ENCODE peak calls at places on chromosomes 2 and 18, in nine cellular contexts. Y is glutamatergic neuron; H is cortex of kidney; I is AG09309; N is CD4-positive, alpha-beta memory T cell; K is stromal cell of bone marrow; Q is Kasumi-1; R is body of pancreas; V is GM04503. G is an unnamed sample.

GRCh38 chr2:95158891-95159619 is 593 bp downstream of the ZNF514 start:
- DNase-seq in Y (peak; percentile 65), H (no peak), I (no peak), N (no peak), K (no peak), Q (peak; percentile 2), R (peak; percentile 53), V (no peak), G (peak; percentile 52)

GRCh38 chr2:216594081-216594480 is 39.1 kb upstream of the IGFBP2 start:
- DNase-seq in Y (no peak), H (no peak), I (no peak), N (no peak), K (no peak), Q (no peak), R (no peak), V (no peak), G (no peak)

GRCh38 chr2:101788995-101789970 is 91.8 kb downstream of the MAP4K4 start:
- DNase-seq in Y (no peak), H (no peak), I (no peak), N (no peak), K (no peak), Q (no peak), R (no peak), V (no peak), G (peak; percentile 38)

GRCh38 chr2:41930807-41931566 is 116.8 kb upstream of the PKDCC start:
- DNase-seq in Y (no peak), H (no peak), I (peak; percentile 64), N (no peak), K (no peak), Q (no peak), R (no peak), V (no peak), G (peak; percentile 65)

GRCh38 chr2:19132967-19133366 is 225.5 kb downstream of the OSR1 start:
- DNase-seq in Y (no peak), H (no peak), I (no peak), N (no peak), K (no peak), Q (no peak), R (no peak), V (no peak), G (no peak)

GRCh38 chr18:36901277-36901701 is 72.4 kb downstream of the KIAA1328 start:
- DNase-seq in Y (no peak), H (no peak), I (no peak), N (no peak), K (peak; percentile 28), Q (no peak), R (no peak), V (no peak), G (peak; percentile 10)

GRCh38 chr2:182942756-182943155 is 76.3 kb upstream of the FRZB start:
- DNase-seq in Y (no peak), H (no peak), I (no peak), N (no peak), K (no peak), Q (no peak), R (no peak), V (no peak), G (no peak)

GRCh38 chr18:63240541-63241316 is 78.8 kb downstream of the BCL2 start:
- DNase-seq in Y (no peak), H (no peak), I (no peak), N (no peak), K (no peak), Q (no peak), R (no peak), V (no peak), G (no peak)

GRCh38 chr2:64651590-64651989 is 2.1 kb downstream of the SERTAD2 start:
- DNase-seq in Y (no peak), H (no peak), I (no peak), N (no peak), K (no peak), Q (no peak), R (no peak), V (no peak), G (no peak)

GRCh38 chr2:190413421-190413820 is 5.3 kb downstream of the MFSD6 start:
- DNase-seq in Y (no peak), H (no peak), I (no peak), N (no peak), K (no peak), Q (peak; percentile 39), R (no peak), V (no peak), G (no peak)

GRCh38 chr2:55776479-55776878 is 82.8 kb upstream of the PNPT1 start:
- DNase-seq in Y (no peak), H (no peak), I (no peak), N (no peak), K (no peak), Q (no peak), R (no peak), V (no peak), G (no peak)

G was measured in EH.